ENCODE peak calls at places on chromosomes 1 and 21, in eight cellular contexts. R is left kidney; T is NCI-H226; Q is CD4-positive, alpha-beta memory T cell; O is GM04504; A is aorta; H is lower lobe of right lung; P is H7. N is an unnamed sample.

GRCh38 chr1:95854457-95854856 is 620.4 kb downstream of the RWDD3 start:
- DNase-seq in R (no peak), T (no peak), Q (no peak), O (no peak), A (no peak), H (no peak), P (no peak), N (no peak)

GRCh38 chr1:200381256-200381980 is 28.4 kb downstream of the ZNF281 start:
- DNase-seq in R (no peak), T (no peak), Q (no peak), O (no peak), A (no peak), H (no peak), P (no peak), N (no peak)

GRCh38 chr1:68015369-68015768 is 35.1 kb downstream of the DIRAS3 start:
- DNase-seq in R (no peak), T (no peak), Q (no peak), O (peak), A (no peak), H (no peak), P (no peak), N (no peak)

GRCh38 chr21:18340387-18340942 is 63.1 kb downstream of the TMPRSS15 start:
- DNase-seq in R (no peak), T (no peak), Q (no peak), O (no peak), A (no peak), H (no peak), P (no peak), N (no peak)

GRCh38 chr1:64543831-64544230 is 73.9 kb downstream of the CACHD1 start:
- DNase-seq in R (no peak), T (no peak), Q (no peak), O (no peak), A (no peak), H (no peak), P (no peak), N (no peak)

GRCh38 chr1:224579526-224579925 is 36.6 kb upstream of the CNIH3 start:
- DNase-seq in R (peak), T (no peak), Q (no peak), O (no peak), A (no peak), H (no peak), P (no peak), N (no peak)

GRCh38 chr1:111141803-111142202 is 1.8 kb downstream of the CEPT1 start:
- DNase-seq in R (no peak), T (no peak), Q (no peak), O (no peak), A (no peak), H (no peak), P (no peak), N (no peak)

GRCh38 chr1:222043444-222044292 is 301.8 kb upstream of the DUSP10 start:
- DNase-seq in R (peak), T (no peak), Q (no peak), O (peak), A (no peak), H (no peak), P (no peak), N (peak)

GRCh38 chr1:234781241-234782056 is 171.5 kb upstream of the IRF2BP2 start:
- DNase-seq in R (peak), T (no peak), Q (no peak), O (no peak), A (no peak), H (no peak), P (peak), N (no peak)

GRCh38 chr1:170267317-170267716 is 121.6 kb downstream of the NTMT2 start:
- DNase-seq in R (no peak), T (no peak), Q (no peak), O (no peak), A (no peak), H (no peak), P (no peak), N (no peak)

GRCh38 chr1:183822081-183822611 is 17.2 kb downstream of the RGL1 start:
- DNase-seq in R (no peak), T (no peak), Q (no peak), O (peak), A (peak), H (no peak), P (no peak), N (no peak)

GRCh38 chr1:32068891-32069590 is 3.7 kb upstream of the TMEM39B start:
- DNase-seq in R (peak), T (peak), Q (no peak), O (no peak), A (no peak), H (no peak), P (peak), N (no peak)

GRCh38 chr1:14140800-14141526 is 441.0 kb downstream of the PRDM2 start:
- DNase-seq in R (no peak), T (no peak), Q (no peak), O (no peak), A (peak), H (peak), P (no peak), N (no peak)

GRCh38 chr1:230891984-230892383 is 23.7 kb upstream of the C1orf198 start:
- DNase-seq in R (no peak), T (no peak), Q (no peak), O (no peak), A (no peak), H (no peak), P (no peak), N (no peak)

GRCh38 chr1:19361231-19362147 is 49.4 kb downstream of the SLC66A1 start:
- DNase-seq in R (peak), T (no peak), Q (no peak), O (no peak), A (no peak), H (no peak), P (no peak), N (no peak)

GRCh38 chr1:205599667-205600042 is 32.2 kb downstream of the ELK4 start:
- DNase-seq in R (no peak), T (no peak), Q (no peak), O (no peak), A (no peak), H (no peak), P (no peak), N (no peak)

GRCh38 chr1:204928671-204929486 is 58.2 kb downstream of the NFASC start:
- DNase-seq in R (peak), T (no peak), Q (no peak), O (no peak), A (no peak), H (no peak), P (no peak), N (no peak)

GRCh38 chr21:45153358-45154318 is 79.3 kb downstream of the ADARB1 start:
- DNase-seq in R (no peak), T (no peak), Q (peak), O (no peak), A (peak), H (no peak), P (no peak), N (no peak)

GRCh38 chr1:110210604-110211502 is 739 bp downstream of the KCNC4 start:
- DNase-seq in R (peak), T (peak), Q (peak), O (no peak), A (peak), H (peak), P (peak), N (no peak)

GRCh38 chr1:90407737-90408136 is 309.4 kb downstream of the BARHL2 start:
- DNase-seq in R (no peak), T (no peak), Q (no peak), O (no peak), A (no peak), H (no peak), P (no peak), N (no peak)

GRCh38 chr1:33346921-33347649 is 26.2 kb upstream of the A3GALT2 start:
- DNase-seq in R (no peak), T (peak), Q (no peak), O (peak), A (peak), H (no peak), P (no peak), N (peak)

GRCh38 chr1:3954391-3955160 is 54.5 kb upstream of the C1orf174 start:
- DNase-seq in R (peak), T (no peak), Q (no peak), O (no peak), A (no peak), H (no peak), P (peak), N (no peak)

GRCh38 chr1:33074193-33074945 is 6.6 kb upstream of the AZIN2 start:
- DNase-seq in R (no peak), T (no peak), Q (no peak), O (no peak), A (no peak), H (no peak), P (no peak), N (no peak)

N was measured in AG04449.